ENCODE peak calls at places on chromosome 18, in ten cellular contexts. M is activated T-cell treated with anti-CD3 and anti-CD28 coated beads for 1 hour, S is endodermal cell, W is caudate nucleus, N is small intestine, X is HFFc6, U is glomerular endothelial cell, Q is renal cortical epithelial cell, K is H4, Y is NB4. J is an unnamed sample.
A peak's percentile ranks its signal among the peaks of the same experiment; 100 is the strongest.

GRCh38 chr18:8771930-8772329 is 66.6 kb downstream of the MTCL1 start:
- DNase-seq in Q (peak; percentile 71), X (no peak), S (no peak), Y (no peak), K (peak; percentile 36), N (no peak), W (no peak), M (no peak), U (no peak), J (peak; percentile 85)

GRCh38 chr18:63043516-63043915 is 276.1 kb downstream of the BCL2 start:
- DNase-seq in W (no peak), S (no peak), Q (no peak), X (no peak), K (no peak), M (no peak), Y (no peak), N (no peak), U (no peak), J (no peak)

GRCh38 chr18:78790511-78790910 is 189.1 kb upstream of the SALL3 start:
- DNase-seq in Y (no peak), N (no peak), W (no peak), K (no peak), S (no peak), X (no peak), Q (no peak), U (no peak), M (no peak), J (no peak)

GRCh38 chr18:32980896-32981295 is 208.1 kb upstream of the KLHL14 start:
- DNase-seq in M (no peak), Y (no peak), S (no peak), Q (no peak), W (no peak), U (no peak), K (peak; percentile 10), N (no peak), X (no peak), J (peak; percentile 6)

GRCh38 chr18:27604583-27604982 is 419.5 kb upstream of the CHST9 start:
- DNase-seq in Y (no peak), M (no peak), W (no peak), Q (peak; percentile 72), X (peak; percentile 13), N (peak; percentile 66), U (no peak), K (peak; percentile 84), S (no peak), J (peak; percentile 11)

GRCh38 chr18:63741769-63742168 is 33.4 kb upstream of the SERPINB7 start:
- DNase-seq in Q (peak; percentile 55), S (no peak), M (no peak), Y (peak; percentile 16), U (no peak), W (no peak), X (peak; percentile 76), K (no peak), N (no peak), J (no peak)

GRCh38 chr18:2857491-2858063 is 10.8 kb downstream of the EMILIN2 start:
- DNase-seq in Q (no peak), Y (peak; percentile 96), K (peak; percentile 19), S (no peak), M (no peak), X (peak; percentile 71), W (no peak), N (no peak), U (no peak), J (no peak)

GRCh38 chr18:35059280-35059927 is 18.2 kb downstream of the MAPRE2 start:
- DNase-seq in X (no peak), N (no peak), Q (no peak), K (no peak), Y (no peak), W (no peak), S (no peak), U (no peak), M (no peak), J (no peak)

GRCh38 chr18:34977787-34978532 is 63.3 kb upstream of the MAPRE2 start:
- DNase-seq in K (no peak), M (peak; percentile 23), W (peak; percentile 47), S (peak; percentile 82), Y (peak; percentile 64), U (no peak), Q (peak; percentile 6), N (peak; percentile 64), X (no peak), J (no peak)

GRCh38 chr18:12772111-12772510 is 69.3 kb downstream of the PSMG2 start:
- DNase-seq in X (no peak), W (no peak), Y (no peak), N (no peak), M (no peak), U (no peak), S (no peak), Q (no peak), K (no peak), J (no peak)

GRCh38 chr18:58076052-58076451 is 32.0 kb downstream of the NEDD4L start:
- DNase-seq in Y (no peak), U (no peak), X (no peak), N (no peak), M (no peak), S (no peak), Q (peak; percentile 49), W (no peak), K (peak; percentile 51), J (no peak)

GRCh38 chr18:48410095-48410920 is 1.1 kb upstream of the ZBTB7C start:
- DNase-seq in X (peak; percentile 62), S (peak; percentile 97), Q (peak; percentile 62), Y (peak; percentile 90), U (no peak), M (peak; percentile 54), W (peak; percentile 84), N (peak; percentile 91), K (peak; percentile 76), J (peak; percentile 29)

GRCh38 chr18:9808190-9808529 is 77.6 kb upstream of the TXNDC2 start:
- DNase-seq in M (no peak), Y (no peak), X (no peak), N (no peak), Q (no peak), K (no peak), S (no peak), W (no peak), U (no peak), J (no peak)

GRCh38 chr18:79876497-79876896 is 75.0 kb downstream of the SLC66A2 start:
- DNase-seq in M (no peak), X (no peak), S (peak; percentile 39), N (no peak), Y (no peak), Q (no peak), K (no peak), U (no peak), W (no peak), J (no peak)

GRCh38 chr18:63365909-63366269 is 1.1 kb downstream of the KDSR start:
- DNase-seq in X (no peak), W (no peak), N (no peak), S (no peak), Q (no peak), M (no peak), Y (peak; percentile 61), U (no peak), K (peak; percentile 12), J (no peak)

GRCh38 chr18:34128436-34128835 is 96.3 kb downstream of the NOL4 start:
- DNase-seq in S (no peak), X (no peak), Q (peak; percentile 23), Y (no peak), M (no peak), W (no peak), N (no peak), U (no peak), K (no peak), J (peak; percentile 60)

GRCh38 chr18:49959176-49959575 is 145.8 kb upstream of the ACAA2 start:
- DNase-seq in W (no peak), X (no peak), K (no peak), S (peak; percentile 70), M (no peak), U (no peak), N (no peak), Q (no peak), Y (no peak), J (no peak)

GRCh38 chr18:32722279-32722678 is 50.5 kb downstream of the KLHL14 start:
- DNase-seq in N (no peak), Y (no peak), Q (no peak), W (no peak), S (no peak), X (no peak), M (no peak), U (no peak), K (no peak), J (no peak)

GRCh38 chr18:11983592-11983991 is 2.3 kb downstream of the IMPA2 start:
- DNase-seq in Y (no peak), X (no peak), M (no peak), K (no peak), N (no peak), S (peak; percentile 82), W (no peak), U (no peak), Q (no peak), J (no peak)

GRCh38 chr18:63105636-63106316 is 213.8 kb downstream of the BCL2 start:
- DNase-seq in M (no peak), Y (no peak), K (no peak), Q (no peak), W (no peak), N (no peak), S (no peak), X (no peak), U (no peak), J (no peak)

GRCh38 chr18:22912835-22913234 is 20.3 kb upstream of the RBBP8 start:
- DNase-seq in W (no peak), Y (no peak), N (no peak), S (no peak), U (no peak), K (no peak), Q (peak; percentile 94), M (no peak), X (no peak), J (no peak)

GRCh38 chr18:22378672-22379282 is 38.9 kb downstream of the CTAGE1 start:
- DNase-seq in S (peak; percentile 73), W (no peak), Y (peak; percentile 32), X (peak; percentile 33), M (peak; percentile 1), K (peak; percentile 69), N (peak; percentile 75), U (no peak), Q (peak; percentile 54), J (no peak)

GRCh38 chr18:25561923-25562322 is 210.0 kb upstream of the ZNF521 start:
- DNase-seq in K (peak; percentile 14), W (no peak), Q (peak; percentile 2), N (peak; percentile 8), X (peak; percentile 4), Y (peak; percentile 25), M (no peak), S (peak; percentile 73), U (no peak), J (peak; percentile 8)

J was measured in astrocyte of the cerebellum.